ENCODE peak calls at places on chromosome 15, in six cellular contexts. M is A549, V is upper lobe of left lung, U is HepG2, O is GM12878, W is K562. Y is an unnamed sample.

GRCh38 chr15:79640206-79640605 is 208.1 kb downstream of the MINAR1 start:
- ATAC-seq in M (peak; percentile 92), V (no peak), U (no peak), O (no peak), W (no peak), Y (no peak)

GRCh38 chr15:80514071-80514780 is 110.0 kb downstream of the ARNT2 start:
- ATAC-seq in M (no peak), V (no peak), U (no peak), O (no peak), W (no peak), Y (peak; percentile 60)

GRCh38 chr15:70741677-70742293 is 21.6 kb downstream of the UACA start:
- ATAC-seq in M (peak; percentile 55), V (no peak), U (no peak), O (no peak), W (no peak), Y (peak; percentile 51)

GRCh38 chr15:70557506-70558258 is 205.7 kb downstream of the UACA start:
- ATAC-seq in M (peak; percentile 44), V (no peak), U (no peak), O (no peak), W (no peak), Y (no peak)

GRCh38 chr15:59997070-59997701 is 6.9 kb upstream of the FOXB1 start:
- ATAC-seq in M (no peak), V (no peak), U (peak; percentile 67), O (peak; percentile 90), W (peak; percentile 90), Y (no peak)

GRCh38 chr15:60611592-60612346 is 132.8 kb upstream of the ICE2 start:
- ATAC-seq in M (no peak), V (no peak), U (no peak), O (no peak), W (no peak), Y (peak; percentile 52)

GRCh38 chr15:46996331-46996730 is 721.0 kb upstream of the SEMA6D start:
- ATAC-seq in M (no peak), V (no peak), U (no peak), O (no peak), W (no peak), Y (no peak)

GRCh38 chr15:71709808-71710418 is 100.4 kb upstream of the NR2E3 start:
- ATAC-seq in M (no peak), V (no peak), U (no peak), O (no peak), W (no peak), Y (peak; percentile 44)

GRCh38 chr15:83365370-83365938 is 81.0 kb upstream of the BNC1 start:
- ATAC-seq in M (peak; percentile 75), V (peak; percentile 67), U (no peak), O (no peak), W (no peak), Y (peak; percentile 82)

GRCh38 chr15:81398456-81398855 is 24.4 kb upstream of the TMC3 start:
- ATAC-seq in M (no peak), V (no peak), U (no peak), O (no peak), W (no peak), Y (no peak)

GRCh38 chr15:63492541-63493077 is 11.8 kb upstream of the USP3 start:
- ATAC-seq in M (no peak), V (no peak), U (no peak), O (no peak), W (no peak), Y (no peak)

GRCh38 chr15:49430046-49430445 is 7.0 kb downstream of the FGF7 start:
- ATAC-seq in M (no peak), V (no peak), U (no peak), O (no peak), W (no peak), Y (no peak)

GRCh38 chr15:92880796-92881569 is 19.1 kb upstream of the CHD2 start:
- ATAC-seq in M (no peak), V (peak; percentile 0), U (no peak), O (no peak), W (no peak), Y (no peak)

GRCh38 chr15:35293353-35294130 is 208.4 kb upstream of the NANOGP8 start:
- ATAC-seq in M (peak; percentile 89), V (no peak), U (peak; percentile 94), O (peak; percentile 64), W (peak; percentile 78), Y (peak; percentile 48)

GRCh38 chr15:72486144-72486543 is 12.0 kb downstream of the ARIH1 start:
- ATAC-seq in M (no peak), V (no peak), U (no peak), O (peak; percentile 13), W (peak; percentile 18), Y (no peak)

GRCh38 chr15:24269166-24269571 is 406.4 kb upstream of the NPAP1 start:
- ATAC-seq in M (no peak), V (peak; percentile 19), U (no peak), O (no peak), W (no peak), Y (no peak)

GRCh38 chr15:34837246-34838016 is 42.1 kb upstream of the ACTC1 start:
- ATAC-seq in M (peak; percentile 99), V (no peak), U (no peak), O (no peak), W (peak; percentile 80), Y (peak; percentile 41)

GRCh38 chr15:56917652-56918045 is 795 bp upstream of the TCF12 start:
- ATAC-seq in M (peak; percentile 7), V (no peak), U (no peak), O (peak; percentile 2), W (peak; percentile 18), Y (no peak)

GRCh38 chr15:24318981-24319380 is 356.6 kb upstream of the NPAP1 start:
- ATAC-seq in M (no peak), V (no peak), U (no peak), O (no peak), W (no peak), Y (no peak)

GRCh38 chr15:51218249-51218648 is 120.1 kb downstream of the CYP19A1 start:
- ATAC-seq in M (no peak), V (no peak), U (no peak), O (no peak), W (no peak), Y (no peak)

GRCh38 chr15:39491917-39492490 is 88.9 kb upstream of the THBS1 start:
- ATAC-seq in M (no peak), V (no peak), U (no peak), O (peak; percentile 38), W (no peak), Y (peak; percentile 42)
- TF ChIP-seq EP300 in M (no peak), V (no peak), U (no peak), O (no peak), W (no peak), Y (no peak)

GRCh38 chr15:75210867-75211266 is 9.2 kb downstream of the C15orf39 start:
- ATAC-seq in M (no peak), V (no peak), U (no peak), O (no peak), W (no peak), Y (no peak)
- H3K4me1 ChIP-seq in M (peaks cover 7% of the 10 kb centered on the region), V (peaks cover 6% of the 10 kb centered on the region), U (peaks cover 18% of the 10 kb centered on the region), O (peaks cover 15% of the 10 kb centered on the region), W (no peaks in the 10 kb centered on the region), Y (peaks cover 8% of the 10 kb centered on the region)

GRCh38 chr15:89695198-89695597 is 4.6 kb downstream of the WDR93 start:
- ATAC-seq in M (no peak), V (no peak), U (no peak), O (no peak), W (no peak), Y (no peak)
- TF ChIP-seq EP300 in M (no peak), V (no peak), U (no peak), O (no peak), W (no peak), Y (no peak)

GRCh38 chr15:31265090-31265870 is 61.4 kb upstream of the KLF13 start:
- ATAC-seq in M (no peak), V (no peak), U (peak; percentile 89), O (peak; percentile 7), W (no peak), Y (no peak)

GRCh38 chr15:31265871-31266711 is 60.5 kb upstream of the KLF13 start:
- ATAC-seq in M (no peak), V (peak; percentile 3), U (peak; percentile 41), O (peak; percentile 65), W (no peak), Y (peak; percentile 46)

GRCh38 chr15:31263751-31264533 is 62.7 kb upstream of the KLF13 start:
- ATAC-seq in M (no peak), V (peak; percentile 63), U (no peak), O (peak; percentile 59), W (no peak), Y (peak; percentile 50)

GRCh38 chr15:31262901-31263671 is 63.5 kb upstream of the KLF13 start:
- ATAC-seq in M (no peak), V (peak; percentile 73), U (no peak), O (peak; percentile 61), W (peak; percentile 45), Y (peak; percentile 45)

DNA sequence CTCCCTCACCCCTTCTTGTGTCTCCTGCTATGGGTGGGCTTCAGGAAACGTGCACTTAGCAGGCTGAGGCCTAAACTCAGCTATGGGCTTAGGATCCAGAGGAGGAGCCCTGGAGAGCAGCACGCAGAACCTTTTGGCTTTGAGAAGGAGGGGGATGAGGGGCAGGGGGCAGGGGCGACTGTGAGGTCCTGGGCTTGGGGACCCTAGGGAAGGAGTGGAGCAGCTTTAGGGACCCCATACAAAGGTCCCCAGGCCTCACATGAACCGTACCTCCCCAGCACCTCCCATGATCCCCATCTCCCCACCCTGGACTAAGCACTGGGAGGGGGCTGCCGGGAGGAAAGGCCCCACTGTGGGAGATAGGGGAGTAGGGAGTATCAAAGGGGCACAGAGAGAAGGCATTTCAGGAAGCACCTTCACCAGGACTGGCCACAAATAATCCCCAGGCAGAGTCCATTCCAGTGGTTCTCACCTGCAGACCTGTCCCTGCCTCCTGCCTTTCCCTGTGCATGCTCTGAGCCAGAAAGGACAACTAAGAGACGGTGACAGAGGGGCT is 62.0 kb upstream of the KLF13 start:
- ATAC-seq in M (no peak), V (peak; percentile 0), U (peak; percentile 26), O (no peak), W (no peak), Y (no peak)
- H3K4me1 ChIP-seq in M (peaks cover 24% of the 10 kb centered on the region), V (peaks cover 59% of the 10 kb centered on the region), U (peaks cover 80% of the 10 kb centered on the region), O (peaks cover 64% of the 10 kb centered on the region), W (peaks cover 2% of the 10 kb centered on the region), Y (no peaks in the 10 kb centered on the region)

DNA sequence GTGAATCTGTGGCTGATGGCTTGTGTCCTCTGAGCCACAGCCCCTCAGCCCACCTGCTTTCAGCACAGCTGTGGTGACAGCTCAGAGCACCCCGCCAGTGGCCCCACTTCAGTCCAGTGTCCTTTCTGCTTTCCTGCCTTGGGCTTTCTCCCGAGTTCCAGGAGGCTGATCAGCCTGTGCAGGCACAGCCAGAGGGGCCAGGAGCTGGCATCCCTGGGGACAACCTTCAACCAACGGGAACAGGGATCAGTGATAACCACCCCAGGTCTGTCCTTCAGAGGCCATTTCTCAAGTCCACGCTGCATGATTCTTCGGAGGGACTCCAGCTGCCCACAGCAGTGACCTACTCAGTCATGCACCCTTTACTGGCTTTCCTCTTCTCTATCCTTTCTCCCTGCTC is 166.6 kb downstream of the RAB11A start:
- ATAC-seq in M (no peak), V (no peak), U (no peak), O (no peak), W (no peak), Y (no peak)
- TF ChIP-seq EP300 in M (no peak), V (no peak), U (no peak), O (no peak), W (no peak), Y (no peak)